ENCODE peak calls at places on chromosomes 11 and 22, in nine cellular contexts. One of them, this sample, is unnamed.

GRCh38 chr11:60184824-60185511 is 2.1 kb upstream of the MS4A6A start:
- DNase-seq in progenitor cell of endocrine pancreas: no peak
- DNase-seq in thoracic aorta: no peak
- DNase-seq in nephron progenitor cell: no peak
- DNase-seq in PC-3: no peak
- DNase-seq in mammary epithelial cell: no peak
- DNase-seq in fibroblast of mammary gland: no peak
- DNase-seq in left lung: no peak
- DNase-seq in heart right ventricle: no peak
- DNase-seq in this sample: no peak

GRCh38 chr22:24819941-24820461 is 14.0 kb downstream of the SGSM1 start:
- DNase-seq in nephron progenitor cell: no peak
- DNase-seq in progenitor cell of endocrine pancreas: no peak
- DNase-seq in thoracic aorta: no peak
- DNase-seq in heart right ventricle: peak
- DNase-seq in fibroblast of mammary gland: no peak
- DNase-seq in left lung: no peak
- DNase-seq in mammary epithelial cell: no peak
- DNase-seq in PC-3: peak
- DNase-seq in this sample: no peak

GRCh38 chr22:24244144-24244787 is 616 bp downstream of the GGT5 start:
- DNase-seq in PC-3: no peak
- DNase-seq in left lung: no peak
- DNase-seq in heart right ventricle: no peak
- DNase-seq in mammary epithelial cell: no peak
- DNase-seq in thoracic aorta: no peak
- DNase-seq in fibroblast of mammary gland: peak
- DNase-seq in progenitor cell of endocrine pancreas: no peak
- DNase-seq in nephron progenitor cell: no peak
- DNase-seq in this sample: no peak

GRCh38 chr11:103601230-103601846 is 435.1 kb upstream of the DDI1 start:
- DNase-seq in nephron progenitor cell: peak
- DNase-seq in progenitor cell of endocrine pancreas: peak
- DNase-seq in left lung: no peak
- DNase-seq in fibroblast of mammary gland: peak
- DNase-seq in PC-3: peak
- DNase-seq in heart right ventricle: peak
- DNase-seq in mammary epithelial cell: peak
- DNase-seq in thoracic aorta: no peak
- DNase-seq in this sample: peak

GRCh38 chr11:58592760-58593472 is 14.1 kb downstream of the ZFP91 start:
- DNase-seq in nephron progenitor cell: no peak
- DNase-seq in progenitor cell of endocrine pancreas: no peak
- DNase-seq in fibroblast of mammary gland: no peak
- DNase-seq in mammary epithelial cell: peak
- DNase-seq in thoracic aorta: no peak
- DNase-seq in PC-3: peak
- DNase-seq in heart right ventricle: no peak
- DNase-seq in left lung: no peak
- DNase-seq in this sample: no peak

GRCh38 chr22:28883657-28883916 is 215 bp downstream of the ZNRF3 start:
- DNase-seq in heart right ventricle: no peak
- DNase-seq in left lung: no peak
- DNase-seq in nephron progenitor cell: no peak
- DNase-seq in fibroblast of mammary gland: no peak
- DNase-seq in thoracic aorta: no peak
- DNase-seq in progenitor cell of endocrine pancreas: no peak
- DNase-seq in PC-3: no peak
- DNase-seq in mammary epithelial cell: no peak
- DNase-seq in this sample: no peak

GRCh38 chr11:17508306-17508705 is 31.7 kb upstream of the ABCC8 start:
- DNase-seq in fibroblast of mammary gland: peak
- DNase-seq in nephron progenitor cell: no peak
- DNase-seq in PC-3: no peak
- DNase-seq in thoracic aorta: no peak
- DNase-seq in heart right ventricle: no peak
- DNase-seq in left lung: no peak
- DNase-seq in mammary epithelial cell: no peak
- DNase-seq in progenitor cell of endocrine pancreas: no peak
- DNase-seq in this sample: no peak

GRCh38 chr22:50104149-50104548 is 14.3 kb downstream of the MOV10L1 start:
- DNase-seq in progenitor cell of endocrine pancreas: no peak
- DNase-seq in heart right ventricle: no peak
- DNase-seq in PC-3: no peak
- DNase-seq in left lung: no peak
- DNase-seq in fibroblast of mammary gland: no peak
- DNase-seq in nephron progenitor cell: no peak
- DNase-seq in thoracic aorta: no peak
- DNase-seq in mammary epithelial cell: no peak
- DNase-seq in this sample: no peak

GRCh38 chr11:66188580-66188979 is 79.9 kb upstream of the RAB1B start:
- DNase-seq in heart right ventricle: no peak
- DNase-seq in PC-3: peak
- DNase-seq in progenitor cell of endocrine pancreas: no peak
- DNase-seq in nephron progenitor cell: no peak
- DNase-seq in fibroblast of mammary gland: peak
- DNase-seq in thoracic aorta: no peak
- DNase-seq in mammary epithelial cell: peak
- DNase-seq in left lung: no peak
- DNase-seq in this sample: peak

DNA sequence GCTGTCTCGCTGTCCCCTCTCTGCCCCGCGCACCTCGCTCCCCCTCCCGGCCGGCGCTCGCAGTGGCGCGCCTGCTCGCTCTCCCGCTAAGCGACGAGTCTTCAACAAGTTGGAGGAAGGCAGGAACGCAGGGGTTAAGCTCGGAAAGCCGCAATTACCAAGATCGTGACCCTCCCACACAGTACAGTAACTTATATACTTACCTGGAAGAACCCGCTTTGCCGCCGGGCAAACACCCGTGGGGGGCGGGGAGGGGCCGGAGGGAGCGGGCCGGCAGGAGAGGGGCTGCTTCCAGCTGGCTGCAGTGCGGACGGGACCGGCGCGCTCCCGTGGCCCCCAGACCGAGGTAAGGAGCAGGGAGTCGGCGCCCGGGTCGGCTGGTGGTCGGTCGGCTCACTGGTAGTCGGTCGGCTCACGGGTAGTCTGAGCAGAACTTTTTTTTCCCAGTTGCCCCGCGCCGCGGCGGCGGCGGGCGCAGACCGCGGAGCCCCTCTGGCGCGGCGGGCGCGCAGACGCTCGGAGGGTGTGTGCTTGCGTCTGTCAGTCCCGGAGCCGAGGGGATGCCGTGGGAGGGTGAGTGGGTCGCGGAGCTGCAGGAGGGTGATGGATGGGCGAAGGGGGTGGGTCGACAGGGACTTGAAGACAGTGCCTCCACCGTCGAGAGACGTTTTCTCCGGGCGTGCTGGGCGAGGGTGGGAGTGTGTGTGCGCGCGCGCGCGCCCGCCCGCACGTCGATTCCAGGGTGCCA is 101.2 kb upstream of the HSD17B12 start:
- DNase-seq in progenitor cell of endocrine pancreas: no peak
- DNase-seq in mammary epithelial cell: peak
- DNase-seq in PC-3: peak
- DNase-seq in heart right ventricle: no peak
- DNase-seq in nephron progenitor cell: peak
- DNase-seq in thoracic aorta: no peak
- DNase-seq in fibroblast of mammary gland: peak
- DNase-seq in left lung: peak
- DNase-seq in this sample: no peak
- TF ChIP-seq CTCF in progenitor cell of endocrine pancreas: peak
- TF ChIP-seq CTCF in mammary epithelial cell: peak
- TF ChIP-seq CTCF in PC-3: peak
- TF ChIP-seq CTCF in heart right ventricle: peak
- TF ChIP-seq CTCF in nephron progenitor cell: peak
- TF ChIP-seq CTCF in thoracic aorta: no peak
- TF ChIP-seq CTCF in fibroblast of mammary gland: peak
- TF ChIP-seq CTCF in left lung: no peak
- TF ChIP-seq CTCF in this sample: peak

GRCh38 chr11:119372260-119373058 is 9.0 kb downstream of the USP2 start:
- DNase-seq in nephron progenitor cell: no peak
- DNase-seq in thoracic aorta: no peak
- DNase-seq in progenitor cell of endocrine pancreas: no peak
- DNase-seq in left lung: no peak
- DNase-seq in mammary epithelial cell: no peak
- DNase-seq in heart right ventricle: no peak
- DNase-seq in fibroblast of mammary gland: no peak
- DNase-seq in PC-3: no peak
- DNase-seq in this sample: no peak

GRCh38 chr11:119370486-119371046 is 10.9 kb downstream of the USP2 start:
- DNase-seq in progenitor cell of endocrine pancreas: no peak
- DNase-seq in fibroblast of mammary gland: no peak
- DNase-seq in thoracic aorta: no peak
- DNase-seq in PC-3: no peak
- DNase-seq in left lung: no peak
- DNase-seq in heart right ventricle: peak
- DNase-seq in nephron progenitor cell: peak
- DNase-seq in mammary epithelial cell: no peak
- DNase-seq in this sample: no peak

GRCh38 chr11:119371067-119371601 is 10.4 kb downstream of the USP2 start:
- DNase-seq in progenitor cell of endocrine pancreas: no peak
- DNase-seq in nephron progenitor cell: no peak
- DNase-seq in heart right ventricle: no peak
- DNase-seq in left lung: no peak
- DNase-seq in mammary epithelial cell: no peak
- DNase-seq in fibroblast of mammary gland: no peak
- DNase-seq in PC-3: no peak
- DNase-seq in thoracic aorta: no peak
- DNase-seq in this sample: no peak

GRCh38 chr11:119373059-119373875 is 8.2 kb downstream of the USP2 start:
- DNase-seq in nephron progenitor cell: no peak
- DNase-seq in mammary epithelial cell: no peak
- DNase-seq in heart right ventricle: no peak
- DNase-seq in progenitor cell of endocrine pancreas: no peak
- DNase-seq in thoracic aorta: no peak
- DNase-seq in left lung: no peak
- DNase-seq in fibroblast of mammary gland: no peak
- DNase-seq in PC-3: no peak
- DNase-seq in this sample: no peak

DNA sequence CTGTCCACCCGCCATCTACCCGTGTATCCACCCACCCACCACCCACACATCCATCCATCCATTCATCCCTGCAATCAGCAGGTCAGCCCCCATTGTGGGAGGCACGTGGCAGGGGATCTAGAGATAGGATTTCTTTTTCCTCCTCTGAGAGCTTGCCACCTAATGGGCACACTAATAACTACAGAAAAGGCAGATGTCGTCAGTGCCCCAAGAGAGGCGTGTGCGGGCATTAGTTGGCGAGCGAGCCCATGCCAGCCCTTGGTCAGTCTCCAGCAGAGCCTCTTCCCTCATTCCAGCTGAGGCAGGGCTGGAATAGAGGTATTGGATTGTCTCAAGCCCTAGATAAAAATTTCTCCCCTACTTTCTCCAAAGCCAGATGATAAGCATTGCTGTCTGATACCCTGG is 9.7 kb downstream of the USP2 start:
- DNase-seq in thoracic aorta: no peak
- DNase-seq in progenitor cell of endocrine pancreas: no peak
- DNase-seq in heart right ventricle: peak
- DNase-seq in mammary epithelial cell: no peak
- DNase-seq in left lung: no peak
- DNase-seq in nephron progenitor cell: no peak
- DNase-seq in PC-3: peak
- DNase-seq in fibroblast of mammary gland: no peak
- DNase-seq in this sample: no peak
- TF ChIP-seq CTCF in thoracic aorta: peak
- TF ChIP-seq CTCF in progenitor cell of endocrine pancreas: no peak
- TF ChIP-seq CTCF in heart right ventricle: peak
- TF ChIP-seq CTCF in mammary epithelial cell: peak
- TF ChIP-seq CTCF in left lung: no peak
- TF ChIP-seq CTCF in nephron progenitor cell: peak
- TF ChIP-seq CTCF in PC-3: peak
- TF ChIP-seq CTCF in fibroblast of mammary gland: no peak
- TF ChIP-seq CTCF in this sample: peak

GRCh38 chr11:9092846-9093778 is 1.7 kb upstream of the SCUBE2 start:
- DNase-seq in progenitor cell of endocrine pancreas: no peak
- DNase-seq in PC-3: peak
- DNase-seq in heart right ventricle: no peak
- DNase-seq in fibroblast of mammary gland: peak
- DNase-seq in mammary epithelial cell: no peak
- DNase-seq in left lung: no peak
- DNase-seq in nephron progenitor cell: no peak
- DNase-seq in thoracic aorta: no peak
- DNase-seq in this sample: no peak
- TF ChIP-seq CTCF in progenitor cell of endocrine pancreas: peak
- TF ChIP-seq CTCF in PC-3: peak
- TF ChIP-seq CTCF in heart right ventricle: peak
- TF ChIP-seq CTCF in fibroblast of mammary gland: peak
- TF ChIP-seq CTCF in mammary epithelial cell: no peak
- TF ChIP-seq CTCF in left lung: no peak
- TF ChIP-seq CTCF in nephron progenitor cell: no peak
- TF ChIP-seq CTCF in thoracic aorta: peak
- TF ChIP-seq CTCF in this sample: peak

GRCh38 chr11:131584694-131585592 is 214.5 kb downstream of the NTM start:
- DNase-seq in PC-3: no peak
- DNase-seq in thoracic aorta: no peak
- DNase-seq in nephron progenitor cell: peak
- DNase-seq in left lung: no peak
- DNase-seq in heart right ventricle: no peak
- DNase-seq in mammary epithelial cell: no peak
- DNase-seq in fibroblast of mammary gland: no peak
- DNase-seq in progenitor cell of endocrine pancreas: no peak
- DNase-seq in this sample: no peak
- TF ChIP-seq CTCF in PC-3: peak
- TF ChIP-seq CTCF in thoracic aorta: no peak
- TF ChIP-seq CTCF in nephron progenitor cell: peak
- TF ChIP-seq CTCF in left lung: no peak
- TF ChIP-seq CTCF in heart right ventricle: peak
- TF ChIP-seq CTCF in mammary epithelial cell: no peak
- TF ChIP-seq CTCF in fibroblast of mammary gland: no peak
- TF ChIP-seq CTCF in progenitor cell of endocrine pancreas: peak
- TF ChIP-seq CTCF in this sample: peak

GRCh38 chr11:61771195-61771894 is 18.9 kb downstream of the MYRF start:
- DNase-seq in heart right ventricle: no peak
- DNase-seq in mammary epithelial cell: no peak
- DNase-seq in PC-3: no peak
- DNase-seq in progenitor cell of endocrine pancreas: no peak
- DNase-seq in left lung: no peak
- DNase-seq in fibroblast of mammary gland: no peak
- DNase-seq in thoracic aorta: no peak
- DNase-seq in nephron progenitor cell: no peak
- DNase-seq in this sample: no peak
- TF ChIP-seq CTCF in heart right ventricle: no peak
- TF ChIP-seq CTCF in mammary epithelial cell: no peak
- TF ChIP-seq CTCF in PC-3: no peak
- TF ChIP-seq CTCF in progenitor cell of endocrine pancreas: no peak
- TF ChIP-seq CTCF in left lung: no peak
- TF ChIP-seq CTCF in fibroblast of mammary gland: no peak
- TF ChIP-seq CTCF in thoracic aorta: no peak
- TF ChIP-seq CTCF in nephron progenitor cell: no peak
- TF ChIP-seq CTCF in this sample: no peak

GRCh38 chr22:44181912-44182590 is 1.3 kb downstream of the PARVG start:
- DNase-seq in fibroblast of mammary gland: no peak
- DNase-seq in progenitor cell of endocrine pancreas: no peak
- DNase-seq in thoracic aorta: no peak
- DNase-seq in left lung: peak
- DNase-seq in mammary epithelial cell: no peak
- DNase-seq in heart right ventricle: no peak
- DNase-seq in nephron progenitor cell: no peak
- DNase-seq in PC-3: no peak
- DNase-seq in this sample: no peak
- TF ChIP-seq CTCF in fibroblast of mammary gland: no peak
- TF ChIP-seq CTCF in progenitor cell of endocrine pancreas: no peak
- TF ChIP-seq CTCF in thoracic aorta: no peak
- TF ChIP-seq CTCF in left lung: no peak
- TF ChIP-seq CTCF in mammary epithelial cell: no peak
- TF ChIP-seq CTCF in heart right ventricle: no peak
- TF ChIP-seq CTCF in nephron progenitor cell: no peak
- TF ChIP-seq CTCF in PC-3: no peak
- TF ChIP-seq CTCF in this sample: peak

This sample was measured in HFFc6.